ENCODE peak calls at places on chromosome 13, in eight cellular contexts. J, R, W, X, A, F, Y and O are unnamed samples.

GRCh38 chr13:44651209-44651608 is 75.1 kb upstream of the TSC22D1 start:
- DNase-seq in J (no peak), R (no peak), W (no peak), X (no peak), A (no peak), F (no peak), Y (no peak), O (no peak)

GRCh38 chr13:46168341-46168740 is 13.6 kb downstream of the LCP1 start:
- DNase-seq in J (no peak), R (no peak), W (no peak), X (no peak), A (peak), F (peak), Y (no peak), O (peak)

GRCh38 chr13:80036845-80037504 is 304.0 kb downstream of the SPRY2 start:
- DNase-seq in J (no peak), R (no peak), W (no peak), X (no peak), A (no peak), F (no peak), Y (no peak), O (no peak)

GRCh38 chr13:73138276-73138950 is 79.6 kb downstream of the KLF5 start:
- DNase-seq in J (no peak), R (no peak), W (no peak), X (peak), A (no peak), F (no peak), Y (no peak), O (peak)

GRCh38 chr13:37360556-37360955 is 238.0 kb downstream of the POSTN start:
- DNase-seq in J (no peak), R (no peak), W (no peak), X (no peak), A (no peak), F (no peak), Y (no peak), O (no peak)

GRCh38 chr13:95191821-95192220 is 109.4 kb downstream of the ABCC4 start:
- DNase-seq in J (no peak), R (no peak), W (peak), X (peak), A (peak), F (peak), Y (peak), O (peak)

GRCh38 chr13:33123066-33123940 is 107.1 kb downstream of the KL start:
- DNase-seq in J (no peak), R (no peak), W (peak), X (peak), A (no peak), F (no peak), Y (no peak), O (no peak)

GRCh38 chr13:48873598-48873997 is 102.1 kb upstream of the FNDC3A start:
- DNase-seq in J (no peak), R (no peak), W (no peak), X (peak), A (no peak), F (no peak), Y (no peak), O (peak)

GRCh38 chr13:77986699-77987098 is 68.1 kb upstream of the EDNRB start:
- DNase-seq in J (no peak), R (no peak), W (no peak), X (no peak), A (no peak), F (no peak), Y (no peak), O (no peak)